ENCODE peak calls at places on chromosomes 1 and 21, in eight cellular contexts. I is HuH-7.5, M is AG10803, G is fibroblast of the conjunctiva, B is memory B cell, J is GM23248, E is ELR, X is fibroblast of lung. T is an unnamed sample.
A peak's percentile ranks its signal among the peaks of the same experiment; 100 is the strongest.

GRCh38 chr1:167454929-167455785 is 63.2 kb downstream of the CD247 start:
- DNase-seq in E (peak; percentile 63), I (peak; percentile 45), J (peak; percentile 66), M (peak; percentile 22), B (peak; percentile 45), G (no peak), X (peak; percentile 9), T (no peak)

GRCh38 chr1:3112526-3112925 is 43.5 kb downstream of the PRDM16 start:
- DNase-seq in E (no peak), M (no peak), I (no peak), G (no peak), X (no peak), B (no peak), J (no peak), T (no peak)

GRCh38 chr1:58652351-58653184 is 47.3 kb downstream of the MYSM1 start:
- DNase-seq in X (peak; percentile 89), E (peak; percentile 81), B (peak; percentile 45), G (peak; percentile 80), J (peak; percentile 89), I (peak; percentile 19), M (peak; percentile 83), T (peak; percentile 53)

GRCh38 chr1:7516341-7516740 is 254.8 kb upstream of the VAMP3 start:
- DNase-seq in M (peak; percentile 31), I (no peak), G (no peak), B (no peak), E (peak; percentile 24), X (no peak), J (peak; percentile 31), T (no peak)

GRCh38 chr1:50667710-50668356 is 244.6 kb upstream of the DMRTA2 start:
- DNase-seq in E (no peak), J (no peak), I (no peak), G (no peak), M (no peak), B (no peak), X (peak; percentile 8), T (no peak)

GRCh38 chr1:160629286-160630210 is 17.3 kb downstream of the SLAMF1 start:
- DNase-seq in G (no peak), B (no peak), I (no peak), M (no peak), J (no peak), X (no peak), E (no peak), T (no peak)

GRCh38 chr1:1893291-1893985 is 2.6 kb upstream of the GNB1 start:
- DNase-seq in J (no peak), M (no peak), B (no peak), G (no peak), X (no peak), E (no peak), I (no peak), T (no peak)

GRCh38 chr1:204420039-204421004 is 8.7 kb upstream of the PPP1R15B start:
- DNase-seq in M (no peak), G (no peak), J (no peak), B (no peak), X (no peak), E (no peak), I (no peak), T (no peak)

GRCh38 chr1:109959974-109960744 is 24.4 kb upstream of the AHCYL1 start:
- DNase-seq in I (peak; percentile 45), B (no peak), G (peak; percentile 87), E (peak; percentile 77), J (peak; percentile 77), X (peak; percentile 80), M (peak; percentile 92), T (no peak)

GRCh38 chr1:203278087-203278884 is 27.0 kb upstream of the BTG2 start:
- DNase-seq in B (no peak), G (peak; percentile 42), M (peak; percentile 69), J (peak; percentile 85), I (no peak), X (peak; percentile 79), E (peak; percentile 57), T (no peak)

GRCh38 chr1:16163882-16164820 is 8.3 kb upstream of the EPHA2 start:
- DNase-seq in J (peak; percentile 98), X (peak; percentile 98), B (no peak), I (peak; percentile 78), E (peak; percentile 97), M (peak; percentile 87), G (peak; percentile 78), T (no peak)

GRCh38 chr1:156180471-156180870 is 13.4 kb upstream of the SLC25A44 start:
- DNase-seq in E (no peak), B (no peak), X (no peak), I (no peak), M (no peak), G (no peak), J (no peak), T (no peak)

GRCh38 chr1:10906866-10907519 is 105.5 kb upstream of the TARDBP start:
- DNase-seq in X (no peak), M (no peak), J (no peak), B (no peak), I (no peak), G (no peak), E (no peak), T (no peak)

GRCh38 chr1:177586429-177586828 is 383.4 kb downstream of the SEC16B start:
- DNase-seq in J (peak; percentile 86), I (no peak), X (peak; percentile 76), E (peak; percentile 78), B (no peak), M (peak; percentile 70), G (peak; percentile 34), T (no peak)

GRCh38 chr1:232142403-232143314 is 487.3 kb downstream of the SIPA1L2 start:
- DNase-seq in E (peak; percentile 75), B (no peak), G (peak; percentile 38), M (peak; percentile 98), X (peak; percentile 86), J (peak; percentile 95), I (no peak), T (no peak)

GRCh38 chr21:34074283-34075098 is 1.1 kb downstream of the MRPS6 start:
- DNase-seq in X (peak; percentile 27), J (peak; percentile 52), B (no peak), M (no peak), I (no peak), E (peak; percentile 24), G (no peak), T (no peak)

GRCh38 chr1:199909137-199909536 is 118.4 kb upstream of the NR5A2 start:
- DNase-seq in E (no peak), M (peak; percentile 12), I (no peak), X (no peak), G (no peak), B (no peak), J (peak; percentile 9), T (no peak)

GRCh38 chr1:27832762-27833161 is 2.2 kb downstream of the PPP1R8 start:
- DNase-seq in E (peak; percentile 52), I (no peak), X (no peak), G (no peak), M (peak; percentile 61), B (no peak), J (peak; percentile 83), T (no peak)

GRCh38 chr1:155173478-155174333 is at the start of gene TRIM46:
- DNase-seq in B (no peak), X (peak; percentile 55), I (peak; percentile 32), M (peak; percentile 47), E (peak; percentile 63), G (no peak), J (peak; percentile 61), T (no peak)

GRCh38 chr1:110130113-110130591 is 17.9 kb downstream of the UBL4B start:
- DNase-seq in E (no peak), G (no peak), M (peak; percentile 9), X (no peak), I (no peak), J (peak; percentile 46), B (no peak), T (no peak)

GRCh38 chr1:59678809-59679228 is 135.9 kb upstream of the HOOK1 start:
- DNase-seq in I (no peak), X (peak; percentile 88), J (peak; percentile 97), E (peak; percentile 99), M (peak; percentile 98), B (no peak), G (peak; percentile 54), T (no peak)